ENCODE peak calls at places on chromosome 10, in four cellular contexts. N is CD8-positive, alpha-beta memory T cell; T is thoracic aorta; G is mammary epithelial cell. S is an unnamed sample. For H3K36me3, the result is how much of the 10 kb centered on the place peaks cover.

GRCh38 chr10:58775960-58776574 is 263.4 kb downstream of the BICC1 start:
- DNase-seq in N (no peak), T (no peak), G (peak), S (no peak)

GRCh38 chr10:77267703-77268630 is 369.6 kb downstream of the KCNMA1 start:
- DNase-seq in N (no peak), T (no peak), G (no peak), S (no peak)

GRCh38 chr10:29559996-29560395 is 74.8 kb downstream of the SVIL start:
- DNase-seq in N (no peak), T (no peak), G (no peak), S (no peak)

GRCh38 chr10:71596759-71597158 is 122.8 kb downstream of the C10orf105 start:
- DNase-seq in N (no peak), T (no peak), G (no peak), S (no peak)

GRCh38 chr10:53403688-53404087 is 631.1 kb upstream of the MBL2 start:
- DNase-seq in N (no peak), T (no peak), G (no peak), S (no peak)

GRCh38 chr10:62528441-62528840 is 154.3 kb downstream of the ZNF365 start:
- DNase-seq in N (peak), T (no peak), G (peak), S (no peak)

GRCh38 chr10:34739915-34740314 is 75.2 kb downstream of the PARD3 start:
- DNase-seq in N (no peak), T (no peak), G (peak), S (peak)

GRCh38 chr10:133270204-133270603 is 6.5 kb downstream of the ADAM8 start:
- DNase-seq in N (no peak), T (no peak), G (no peak), S (no peak)

GRCh38 chr10:17428616-17429097 is 25.7 kb downstream of the ST8SIA6 start:
- DNase-seq in N (peak), T (no peak), G (no peak), S (no peak)

GRCh38 chr10:127694580-127695193 is 42.3 kb upstream of the FOXI2 start:
- DNase-seq in N (no peak), T (no peak), G (peak), S (peak)

GRCh38 chr10:5985029-5985428 is 7.7 kb upstream of the IL15RA start:
- DNase-seq in N (no peak), T (no peak), G (no peak), S (no peak)

GRCh38 chr10:34216348-34216908 is 598.7 kb downstream of the PARD3 start:
- DNase-seq in N (no peak), T (no peak), G (no peak), S (no peak)

GRCh38 chr10:651700-652099 is 37.8 kb downstream of the DIP2C start:
- DNase-seq in N (no peak), T (no peak), G (no peak), S (no peak)

GRCh38 chr10:86489960-86490612 is 31.5 kb downstream of the WAPL start:
- DNase-seq in N (no peak), T (no peak), G (no peak), S (no peak)

GRCh38 chr10:80484677-80485409 is 30.7 kb downstream of the TSPAN14 start:
- DNase-seq in N (no peak), T (no peak), G (no peak), S (no peak)

GRCh38 chr10:44880090-44880715 is 30.9 kb upstream of the TMEM72 start:
- DNase-seq in N (no peak), T (no peak), G (no peak), S (no peak)

GRCh38 chr10:71776528-71776927 is 3.2 kb upstream of the VSIR start:
- DNase-seq in N (no peak), T (no peak), G (no peak), S (no peak)

GRCh38 chr10:100355069-100355468 is 8.0 kb downstream of the SCD start:
- DNase-seq in N (no peak), T (no peak), G (no peak), S (no peak)
- H3K36me3 ChIP-seq in N (under half), T (under half), G (half or more), S (half or more)

GRCh38 chr10:103442031-103442461 is 10.1 kb downstream of the CALHM2 start:
- DNase-seq in N (no peak), T (no peak), G (no peak), S (no peak)

GRCh38 chr10:103447187-103447586 is 5.0 kb downstream of the CALHM2 start:
- DNase-seq in N (no peak), T (no peak), G (no peak), S (peak)

GRCh38 chr10:103444478-103444877 is 7.7 kb downstream of the CALHM2 start:
- DNase-seq in N (no peak), T (no peak), G (no peak), S (no peak)

GRCh38 chr10:103445767-103446567 is 6.2 kb downstream of the CALHM2 start:
- DNase-seq in N (no peak), T (peak), G (no peak), S (peak)

GRCh38 chr10:103445366-103445765 is 6.8 kb downstream of the CALHM2 start:
- DNase-seq in N (no peak), T (no peak), G (no peak), S (no peak)
- H3K36me3 ChIP-seq in N (under half), T (half or more), G (under half), S (under half)

GRCh38 chr10:79292026-79292425 is 55.2 kb upstream of the PPIF start:
- DNase-seq in N (no peak), T (no peak), G (no peak), S (no peak)

GRCh38 chr10:79289801-79290200 is 57.5 kb upstream of the PPIF start:
- DNase-seq in N (no peak), T (no peak), G (no peak), S (no peak)

GRCh38 chr10:79293841-79294705 is 53.2 kb upstream of the PPIF start:
- DNase-seq in N (no peak), T (no peak), G (peak), S (no peak)

GRCh38 chr10:79295593-79295992 is 51.7 kb upstream of the PPIF start:
- DNase-seq in N (no peak), T (no peak), G (peak), S (no peak)

GRCh38 chr10:79292789-79293746 is 54.2 kb upstream of the PPIF start:
- DNase-seq in N (no peak), T (no peak), G (no peak), S (peak)
- H3K36me3 ChIP-seq in N (under half), T (under half), G (under half), S (under half)

GRCh38 chr10:95640891-95641315 is 15.6 kb downstream of the ALDH18A1 start:
- DNase-seq in N (no peak), T (no peak), G (no peak), S (no peak)

GRCh38 chr10:95648138-95648537 is 8.4 kb downstream of the ALDH18A1 start:
- DNase-seq in N (no peak), T (no peak), G (no peak), S (no peak)

GRCh38 chr10:95646160-95646559 is 10.4 kb downstream of the ALDH18A1 start:
- DNase-seq in N (no peak), T (no peak), G (no peak), S (no peak)

GRCh38 chr10:95650232-95650631 is 6.3 kb downstream of the ALDH18A1 start:
- DNase-seq in N (no peak), T (no peak), G (no peak), S (peak)

DNA sequence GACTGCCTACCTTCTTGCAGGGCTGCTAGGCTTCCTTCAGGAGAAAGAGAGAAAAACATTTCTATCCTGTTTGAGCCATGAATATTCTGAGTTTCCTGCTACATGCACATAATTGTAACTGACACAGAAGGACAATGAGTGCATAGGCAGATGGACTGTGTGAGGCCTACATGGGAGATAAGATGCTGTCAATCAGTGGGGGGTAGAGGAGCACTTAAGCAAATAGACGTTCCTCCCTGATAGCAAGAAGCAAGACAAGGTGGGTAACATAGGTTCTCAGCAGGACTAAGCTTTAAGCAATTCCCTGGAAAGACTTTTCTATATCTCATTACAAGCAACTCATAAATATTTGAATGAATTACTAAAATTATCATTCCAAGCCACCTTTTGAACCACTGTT is 11.6 kb downstream of the ALDH18A1 start:
- DNase-seq in N (no peak), T (no peak), G (no peak), S (no peak)
- H3K36me3 ChIP-seq in N (under half), T (under half), G (under half), S (under half)

GRCh38 chr10:103441206-103441605 is 11.0 kb downstream of the CALHM2 start:
- DNase-seq in N (no peak), T (no peak), G (no peak), S (no peak)

GRCh38 chr10:103439776-103440175 is 12.4 kb downstream of the CALHM2 start:
- DNase-seq in N (no peak), T (no peak), G (no peak), S (no peak)

GRCh38 chr10:103440416-103440815 is 11.8 kb downstream of the CALHM2 start:
- DNase-seq in N (no peak), T (no peak), G (no peak), S (peak)

GRCh38 chr10:103441611-103442010 is 10.6 kb downstream of the CALHM2 start:
- DNase-seq in N (no peak), T (no peak), G (no peak), S (no peak)

GRCh38 chr10:103443475-103444185 is 8.5 kb downstream of the CALHM2 start:
- DNase-seq in N (no peak), T (no peak), G (no peak), S (peak)
- H3K36me3 ChIP-seq in N (under half), T (half or more), G (under half), S (half or more)

S was measured in H7.